ENCODE peak calls at places on chromosomes 3 and 15, in seven cellular contexts. N, D, U, B, Q, O and V are unnamed samples.

GRCh38 chr3:126834596-126835471 is 130.8 kb downstream of the CHCHD6 start:
- DNase-seq in N (no peak), O (no peak), B (peak), D (no peak), U (no peak), Q (no peak), V (no peak)

GRCh38 chr3:33119891-33120290 is 6.1 kb downstream of the CRTAP start:
- DNase-seq in U (no peak), Q (no peak), O (no peak), B (no peak), D (no peak), N (no peak), V (no peak)

GRCh38 chr3:195263193-195263924 is 7.6 kb downstream of the XXYLT1 start:
- DNase-seq in U (no peak), D (no peak), O (no peak), Q (no peak), N (no peak), B (peak), V (no peak)

GRCh38 chr3:188964957-188965356 is 206.8 kb upstream of the TPRG1 start:
- DNase-seq in Q (no peak), O (no peak), U (no peak), B (no peak), D (no peak), N (no peak), V (no peak)

GRCh38 chr3:134348524-134348923 is 25.7 kb downstream of the AMOTL2 start:
- DNase-seq in B (peak), O (peak), U (no peak), N (no peak), Q (no peak), D (no peak), V (no peak)

GRCh38 chr15:98560338-98560737 is 88.0 kb upstream of the IGF1R start:
- DNase-seq in N (no peak), U (no peak), B (no peak), D (no peak), Q (no peak), O (no peak), V (no peak)

GRCh38 chr15:89888214-89888804 is 5.5 kb downstream of the AP3S2 start:
- DNase-seq in Q (no peak), N (no peak), O (peak), B (peak), U (peak), D (no peak), V (no peak)

GRCh38 chr15:49036650-49037545 is 9.3 kb downstream of the SECISBP2L start:
- DNase-seq in Q (no peak), N (no peak), B (peak), O (no peak), U (no peak), D (no peak), V (no peak)

GRCh38 chr15:45719490-45719889 is 84.7 kb downstream of the SQOR start:
- DNase-seq in O (no peak), U (no peak), D (no peak), B (no peak), N (no peak), Q (no peak), V (no peak)

GRCh38 chr3:186413615-186414415 is 51.8 kb upstream of the DGKG start:
- DNase-seq in O (peak), B (no peak), Q (peak), U (no peak), D (no peak), N (no peak), V (no peak)

GRCh38 chr15:70765504-70766281 is 2.3 kb upstream of the UACA start:
- DNase-seq in D (no peak), O (no peak), Q (no peak), U (no peak), B (no peak), N (no peak), V (no peak)

GRCh38 chr3:135503429-135504083 is 462.0 kb upstream of the PPP2R3A start:
- DNase-seq in U (peak), Q (peak), D (peak), N (no peak), O (peak), B (peak), V (peak)

GRCh38 chr15:60889506-60889905 is 339.6 kb downstream of the RORA start:
- DNase-seq in U (no peak), Q (no peak), D (no peak), N (no peak), O (no peak), B (no peak), V (no peak)

GRCh38 chr15:67548862-67549651 is 6.6 kb downstream of the MAP2K5 start:
- DNase-seq in N (no peak), O (no peak), D (no peak), B (no peak), U (no peak), Q (peak), V (no peak)

GRCh38 chr3:52393131-52393807 is 51.6 kb downstream of the SEMA3G start:
- DNase-seq in O (no peak), D (no peak), B (no peak), N (no peak), U (no peak), Q (no peak), V (peak)

GRCh38 chr3:18445421-18446066 is 20.4 kb upstream of the SATB1 start:
- DNase-seq in O (no peak), Q (peak), U (peak), N (peak), B (no peak), D (peak), V (peak)

GRCh38 chr15:27095809-27096580 is 125.0 kb downstream of the GABRG3 start:
- DNase-seq in U (no peak), B (no peak), N (no peak), Q (peak), O (no peak), D (no peak), V (no peak)

GRCh38 chr3:27507515-27508266 is 23.5 kb upstream of the SLC4A7 start:
- DNase-seq in Q (no peak), B (peak), O (peak), N (no peak), D (no peak), U (no peak), V (peak)

GRCh38 chr3:10351013-10351735 is 30.3 kb upstream of the SEC13 start:
- DNase-seq in D (no peak), U (no peak), O (no peak), N (no peak), Q (no peak), B (no peak), V (no peak)

GRCh38 chr3:118972974-118973373 is 61.7 kb downstream of the IGSF11 start:
- DNase-seq in N (no peak), B (no peak), Q (peak), D (no peak), U (no peak), O (no peak), V (no peak)

GRCh38 chr15:38972831-38973230 is 408.2 kb upstream of the RASGRP1 start:
- DNase-seq in N (no peak), D (no peak), B (no peak), U (no peak), Q (no peak), O (no peak), V (no peak)

GRCh38 chr3:53705774-53706173 is 140.4 kb downstream of the CHDH start:
- DNase-seq in O (no peak), U (no peak), B (no peak), D (no peak), Q (peak), N (no peak), V (no peak)

GRCh38 chr15:84790676-84791075 is 26.5 kb upstream of the ALPK3 start:
- DNase-seq in B (no peak), N (no peak), D (no peak), O (no peak), U (no peak), Q (no peak), V (no peak)

GRCh38 chr3:51982838-51983577 is at the start of gene ACY1:
- DNase-seq in O (peak), N (peak), Q (no peak), D (peak), U (peak), B (peak), V (peak)

GRCh38 chr15:74891469-74891868 is 1.6 kb downstream of the MPI start:
- DNase-seq in B (no peak), Q (no peak), D (no peak), O (no peak), N (no peak), U (no peak), V (peak)

GRCh38 chr3:64972793-64973192 is 285.0 kb upstream of the ADAMTS9 start:
- DNase-seq in U (no peak), D (no peak), B (no peak), Q (no peak), N (no peak), O (no peak), V (no peak)

GRCh38 chr15:60685346-60685937 is 206.5 kb upstream of the ICE2 start:
- DNase-seq in D (no peak), U (no peak), B (no peak), O (no peak), Q (no peak), N (no peak), V (no peak)

GRCh38 chr3:119338749-119339148 is 44.6 kb downstream of the ARHGAP31 start:
- DNase-seq in N (no peak), Q (no peak), U (no peak), B (no peak), D (no peak), O (no peak), V (no peak)

GRCh38 chr3:102125197-102125993 is 276.1 kb downstream of the NFKBIZ start:
- DNase-seq in D (no peak), B (no peak), U (no peak), O (no peak), Q (no peak), N (no peak), V (no peak)

GRCh38 chr3:18987070-18987469 is 161.2 kb upstream of the KCNH8 start:
- DNase-seq in U (no peak), B (no peak), N (no peak), O (no peak), Q (no peak), D (no peak), V (no peak)

GRCh38 chr3:73609655-73610054 is 15.1 kb downstream of the PDZRN3 start:
- DNase-seq in B (no peak), D (no peak), O (no peak), U (no peak), N (no peak), Q (no peak), V (no peak)

GRCh38 chr3:53079791-53080555 is 34.1 kb upstream of the SFMBT1 start:
- DNase-seq in N (no peak), D (no peak), U (no peak), B (no peak), Q (no peak), O (no peak), V (no peak)

GRCh38 chr3:38317186-38317759 is 29.3 kb upstream of the XYLB start:
- DNase-seq in U (no peak), O (no peak), B (no peak), D (no peak), N (no peak), Q (no peak), V (no peak)

GRCh38 chr3:100042577-100042981 is 71.7 kb downstream of the FILIP1L start:
- DNase-seq in Q (no peak), B (peak), U (no peak), D (no peak), N (no peak), O (no peak), V (no peak)

GRCh38 chr15:84911879-84912660 is 27.6 kb downstream of the SLC28A1 start:
- DNase-seq in O (peak), Q (no peak), U (no peak), B (peak), N (no peak), D (no peak), V (peak)